ENCODE peak calls at places on chromosomes 6 and 20, in seven cellular contexts. H, X, Q, U, C, Y and T are unnamed samples.

GRCh38 chr20:63482021-63482587 is 9.6 kb upstream of the KCNQ2 start:
- DNase-seq in H (no peak), X (no peak), Q (no peak), U (no peak), C (peak), Y (no peak), T (no peak)

GRCh38 chr6:15539722-15540270 is 123.0 kb downstream of the DTNBP1 start:
- DNase-seq in H (no peak), X (no peak), Q (no peak), U (no peak), C (no peak), Y (no peak), T (no peak)

GRCh38 chr20:62487-62886 is 25.0 kb upstream of the DEFB125 start:
- DNase-seq in H (no peak), X (no peak), Q (no peak), U (no peak), C (no peak), Y (no peak), T (no peak)

GRCh38 chr20:8161262-8162071 is 29.4 kb downstream of the PLCB1 start:
- DNase-seq in H (no peak), X (no peak), Q (no peak), U (no peak), C (no peak), Y (no peak), T (no peak)

GRCh38 chr20:56875052-56875663 is 246.1 kb downstream of the TFAP2C start:
- DNase-seq in H (no peak), X (no peak), Q (no peak), U (no peak), C (no peak), Y (no peak), T (no peak)

GRCh38 chr20:62771396-62772102 is 24.7 kb upstream of the MRGBP start:
- DNase-seq in H (no peak), X (no peak), Q (no peak), U (no peak), C (no peak), Y (no peak), T (no peak)

GRCh38 chr20:2088904-2089303 is 12.7 kb upstream of the STK35 start:
- DNase-seq in H (no peak), X (no peak), Q (no peak), U (no peak), C (no peak), Y (no peak), T (no peak)

GRCh38 chr6:98835149-98836024 is 1.0 kb downstream of the POU3F2 start:
- DNase-seq in H (no peak), X (no peak), Q (peak), U (no peak), C (peak), Y (no peak), T (no peak)

GRCh38 chr6:118810420-118811027 is 83.4 kb upstream of the ASF1A start:
- DNase-seq in H (no peak), X (no peak), Q (no peak), U (no peak), C (no peak), Y (no peak), T (no peak)

GRCh38 chr6:15894973-15895858 is 232.4 kb upstream of the DTNBP1 start:
- DNase-seq in H (peak), X (no peak), Q (no peak), U (no peak), C (no peak), Y (no peak), T (no peak)

GRCh38 chr6:92810913-92811312 is 608.4 kb downstream of the EPHA7 start:
- DNase-seq in H (peak), X (peak), Q (peak), U (peak), C (peak), Y (no peak), T (peak)

GRCh38 chr6:130933712-130934200 is 106.5 kb downstream of the SMLR1 start:
- DNase-seq in H (no peak), X (no peak), Q (no peak), U (peak), C (no peak), Y (no peak), T (no peak)

GRCh38 chr6:81937296-81937937 is 184.9 kb upstream of the TENT5A start:
- DNase-seq in H (no peak), X (no peak), Q (no peak), U (peak), C (no peak), Y (no peak), T (no peak)

GRCh38 chr6:28606424-28607391 is 81.0 kb downstream of the GPX5 start:
- DNase-seq in H (peak), X (peak), Q (peak), U (peak), C (peak), Y (no peak), T (peak)

GRCh38 chr6:21826460-21826859 is 232.9 kb downstream of the SOX4 start:
- DNase-seq in H (no peak), X (no peak), Q (no peak), U (no peak), C (no peak), Y (no peak), T (no peak)

GRCh38 chr6:135092724-135093123 is 38.1 kb upstream of the HBS1L start:
- DNase-seq in H (no peak), X (no peak), Q (no peak), U (no peak), C (no peak), Y (no peak), T (no peak)

GRCh38 chr20:53138454-53139291 is 166.5 kb downstream of the TSHZ2 start:
- DNase-seq in H (no peak), X (peak), Q (no peak), U (no peak), C (no peak), Y (no peak), T (peak)

GRCh38 chr20:33393609-33394008 is 7.7 kb downstream of the CDK5RAP1 start:
- DNase-seq in H (no peak), X (no peak), Q (no peak), U (no peak), C (no peak), Y (no peak), T (no peak)

GRCh38 chr20:47922280-47922675 is 137.0 kb upstream of the SULF2 start:
- DNase-seq in H (no peak), X (no peak), Q (no peak), U (peak), C (no peak), Y (no peak), T (no peak)

DNA sequence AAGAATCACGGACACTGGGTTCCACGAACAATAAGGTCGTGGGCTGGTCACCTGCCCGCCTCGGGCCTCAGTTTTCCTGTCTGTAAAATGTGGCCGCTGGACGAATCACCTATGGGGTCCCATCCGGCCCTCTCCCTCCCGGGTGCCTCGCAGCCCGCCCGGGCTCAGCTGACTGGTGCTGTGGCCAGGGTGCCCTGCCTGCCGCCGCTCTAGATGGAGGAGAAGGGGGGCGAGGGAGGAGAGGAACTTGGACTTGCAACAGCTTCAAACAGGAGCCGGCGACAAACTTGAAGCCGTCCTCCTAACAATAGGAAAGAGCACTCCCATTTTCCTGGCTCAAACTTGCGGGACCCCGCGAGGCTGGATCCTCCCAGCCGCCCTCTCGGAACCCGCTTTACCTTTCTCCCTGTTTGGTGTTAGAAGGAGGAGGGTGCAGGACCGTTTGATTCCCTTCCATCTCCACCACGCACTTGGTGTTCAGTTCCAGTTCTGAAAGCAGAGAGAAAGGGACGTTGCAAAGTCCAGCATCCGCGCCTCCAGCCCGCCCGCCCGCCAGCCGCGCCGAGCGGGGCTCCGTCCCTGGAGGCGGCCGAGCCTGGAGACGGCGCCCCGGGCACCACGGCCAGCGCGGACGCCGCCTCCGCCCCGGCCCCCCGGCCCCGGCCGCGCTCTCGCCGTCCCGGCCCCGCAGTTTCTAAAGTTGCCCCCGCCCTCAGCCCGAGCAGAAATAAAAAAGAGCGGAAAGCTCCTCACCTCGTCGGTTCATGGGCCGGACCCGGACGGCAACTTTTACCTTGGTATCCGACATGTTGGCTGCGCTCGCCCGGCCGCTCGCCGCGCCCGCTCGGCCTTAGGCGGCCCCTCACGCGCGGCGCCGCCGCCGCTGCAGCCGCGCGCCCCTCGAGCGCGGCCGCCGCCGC is 519 bp downstream of the KIF13A start:
- DNase-seq in H (peak), X (no peak), Q (peak), U (peak), C (peak), Y (peak), T (no peak)
- TF ChIP-seq POLR2AphosphoS5 in H (no peak), X (no peak), Q (no peak), U (peak), C (no peak), Y (no peak), T (no peak)

DNA sequence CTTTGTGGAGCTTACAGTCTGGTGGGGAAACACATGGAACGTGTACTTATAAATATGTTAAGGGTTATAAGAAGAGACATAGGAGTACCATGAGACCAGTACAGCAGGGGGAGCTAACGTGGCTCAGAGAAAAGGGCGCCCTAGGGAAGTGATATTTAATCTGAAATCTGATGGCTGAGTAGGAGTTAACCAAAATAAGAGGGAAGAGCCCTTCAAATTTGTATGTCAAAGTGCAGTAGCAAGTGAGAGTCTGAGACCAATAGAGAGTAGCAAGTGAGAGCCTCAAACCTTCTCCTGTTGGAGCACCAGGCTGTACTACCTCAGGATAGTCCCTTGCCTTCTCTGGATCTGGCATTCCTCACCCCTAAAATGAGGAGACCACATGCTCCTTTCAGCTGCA is 6.1 kb upstream of the PKIG start:
- DNase-seq in H (peak), X (no peak), Q (no peak), U (peak), C (no peak), Y (no peak), T (no peak)
- TF ChIP-seq TAF1 in H (no peak), X (no peak), Q (no peak), U (no peak), C (no peak), Y (no peak), T (no peak)

GRCh38 chr6:156686429-156686939 is 90.7 kb upstream of the ARID1B start:
- DNase-seq in H (peak), X (no peak), Q (no peak), U (peak), C (peak), Y (no peak), T (no peak)

GRCh38 chr6:156686940-156687874 is 90.0 kb upstream of the ARID1B start:
- DNase-seq in H (peak), X (no peak), Q (peak), U (peak), C (peak), Y (peak), T (peak)

GRCh38 chr6:156685823-156686428 is 91.3 kb upstream of the ARID1B start:
- DNase-seq in H (no peak), X (no peak), Q (no peak), U (no peak), C (peak), Y (no peak), T (no peak)

GRCh38 chr6:156689656-156690055 is 87.5 kb upstream of the ARID1B start:
- DNase-seq in H (no peak), X (no peak), Q (no peak), U (no peak), C (no peak), Y (no peak), T (no peak)

GRCh38 chr6:156687875-156688549 is 89.2 kb upstream of the ARID1B start:
- DNase-seq in H (peak), X (no peak), Q (peak), U (no peak), C (peak), Y (no peak), T (no peak)
- TF ChIP-seq POLR2AphosphoS5 in H (no peak), X (peak), Q (no peak), U (no peak), C (no peak), Y (no peak), T (no peak)

DNA sequence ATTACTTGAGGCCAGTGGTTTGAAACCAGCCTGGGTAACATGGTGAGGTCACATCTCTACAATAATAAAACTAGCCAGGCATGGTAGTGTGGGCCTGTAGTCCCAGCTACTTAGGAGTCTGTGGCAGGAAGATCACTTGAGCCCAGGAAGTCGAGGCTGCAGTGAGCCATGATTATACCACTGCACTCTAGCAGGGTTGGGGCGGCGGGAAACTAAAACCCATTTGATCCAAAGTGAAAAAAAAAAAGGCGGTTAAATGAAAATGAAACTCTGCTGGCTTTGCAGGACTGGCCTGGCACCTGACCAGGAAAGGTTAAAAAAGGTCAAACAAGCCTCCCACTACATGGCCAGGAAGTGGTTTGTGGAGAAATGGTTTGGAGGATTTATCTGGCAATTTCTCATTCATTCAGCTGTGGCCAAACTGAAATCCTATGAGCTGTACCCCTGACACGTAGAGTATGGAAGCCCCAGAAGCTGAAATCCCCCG is 36.6 kb downstream of the MTRES1 start:
- DNase-seq in H (no peak), X (no peak), Q (no peak), U (peak), C (no peak), Y (no peak), T (no peak)
- TF ChIP-seq TAF1 in H (no peak), X (no peak), Q (no peak), U (no peak), C (no peak), Y (no peak), T (no peak)

DNA sequence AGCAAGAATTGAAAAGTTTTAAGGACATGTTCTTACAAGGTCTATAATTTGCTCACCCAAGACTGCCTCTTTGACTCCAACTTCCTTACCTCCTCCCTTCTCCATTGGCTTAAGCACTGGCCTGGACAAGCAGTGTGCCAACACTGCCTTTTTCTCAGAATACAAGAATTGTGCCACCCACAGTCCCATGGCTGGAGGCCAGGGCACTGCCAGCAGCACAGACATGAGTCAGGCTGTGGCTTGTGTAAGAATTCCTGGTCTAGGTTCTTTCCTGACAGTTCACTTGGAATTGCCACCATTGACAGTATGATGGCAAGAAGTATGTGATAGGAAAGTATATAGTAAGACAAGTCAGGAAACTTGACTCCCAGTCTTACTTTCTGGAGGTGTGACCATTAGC is 202.7 kb upstream of the MARCKS start:
- DNase-seq in H (no peak), X (no peak), Q (no peak), U (no peak), C (no peak), Y (no peak), T (no peak)
- TF ChIP-seq POLR2AphosphoS5 in H (no peak), X (no peak), Q (no peak), U (no peak), C (no peak), Y (no peak), T (no peak)

GRCh38 chr6:143164565-143165105 is 103.9 kb downstream of the AIG1 start:
- DNase-seq in H (peak), X (no peak), Q (no peak), U (no peak), C (no peak), Y (no peak), T (no peak)
- TF ChIP-seq TAF1 in H (peak), X (no peak), Q (no peak), U (no peak), C (no peak), Y (no peak), T (no peak)

GRCh38 chr20:23087587-23088275 is 1.6 kb upstream of the CD93 start:
- DNase-seq in H (peak), X (no peak), Q (no peak), U (no peak), C (no peak), Y (no peak), T (no peak)

GRCh38 chr20:23086056-23086551 is at the start of gene CD93:
- DNase-seq in H (peak), X (no peak), Q (no peak), U (no peak), C (no peak), Y (peak), T (peak)

GRCh38 chr20:23088891-23089290 is 2.8 kb upstream of the CD93 start:
- DNase-seq in H (no peak), X (no peak), Q (no peak), U (no peak), C (no peak), Y (no peak), T (no peak)

GRCh38 chr20:23085415-23086055 is 589 bp downstream of the CD93 start:
- DNase-seq in H (no peak), X (no peak), Q (no peak), U (no peak), C (no peak), Y (no peak), T (no peak)

GRCh38 chr20:23086931-23087411 is 847 bp upstream of the CD93 start:
- DNase-seq in H (no peak), X (no peak), Q (no peak), U (no peak), C (no peak), Y (no peak), T (no peak)
- TF ChIP-seq POLR2AphosphoS5 in H (no peak), X (no peak), Q (no peak), U (no peak), C (no peak), Y (no peak), T (no peak)

DNA sequence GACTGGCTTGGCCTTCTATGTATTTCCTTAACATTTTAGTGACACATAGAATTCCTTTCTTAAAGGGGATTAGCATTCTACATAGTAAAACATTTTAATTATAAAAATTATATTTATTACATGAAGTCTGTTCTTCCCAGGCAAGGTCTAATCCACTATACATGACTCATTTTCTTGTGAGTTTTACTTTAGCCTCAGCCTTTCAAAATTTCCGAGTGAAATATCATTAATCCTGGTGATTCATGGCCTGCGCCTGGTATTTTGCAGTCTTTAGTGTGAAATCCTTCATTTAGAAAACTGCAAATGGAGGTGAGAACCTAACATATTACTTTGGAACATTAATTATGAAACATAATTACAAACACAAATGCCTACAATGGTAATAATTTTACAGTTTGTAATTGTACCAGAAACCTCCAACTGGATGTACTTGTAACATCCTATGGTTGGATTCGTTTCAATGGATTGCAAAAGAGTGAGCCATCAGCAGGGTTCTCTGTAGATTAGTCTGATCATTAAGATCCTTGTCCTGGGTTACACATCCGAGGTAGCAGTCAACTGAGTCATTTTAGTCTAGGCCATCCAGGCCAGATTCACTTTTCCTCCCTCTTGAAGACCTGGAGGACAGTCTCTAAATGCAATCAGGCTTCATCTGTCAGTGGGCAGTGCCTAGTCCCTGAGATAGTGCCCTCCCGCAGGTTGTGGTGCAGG is 272.0 kb downstream of the PACRG start:
- DNase-seq in H (no peak), X (no peak), Q (no peak), U (no peak), C (no peak), Y (no peak), T (no peak)
- TF ChIP-seq TAF1 in H (no peak), X (no peak), Q (no peak), U (no peak), C (no peak), Y (no peak), T (no peak)